ENCODE peak calls at places on chromosomes 13 and 19, in ten cellular contexts. One of them, this sample, is unnamed.

GRCh38 chr19:47158367-47158791 is 27.7 kb downstream of the SAE1 start:
- DNase-seq in MCF 10A: peak; percentile 54
- DNase-seq in HEK293T: no peak
- DNase-seq in stimulated activated CD8-positive, alpha-beta memory T cell treated with anti-CD3 and anti-CD28 coated beads, Interleukin-15, amount 100 ng/mL, for 24 hours: no peak
- DNase-seq in heart left ventricle: peak; percentile 18
- DNase-seq in Kasumi-1: no peak
- DNase-seq in activated T-cell treated with anti-CD3 and anti-CD28 coated beads, Interleukin-2, amount 50 U/mL, for 72 hours: no peak
- DNase-seq in brain microvascular endothelial cell: no peak
- DNase-seq in posterior vena cava: no peak
- DNase-seq in CD4-positive, alpha-beta T cell: no peak
- DNase-seq in this sample: no peak

GRCh38 chr13:102718746-102719145 is 23.9 kb upstream of the METTL21C start:
- DNase-seq in MCF 10A: no peak
- DNase-seq in HEK293T: no peak
- DNase-seq in stimulated activated CD8-positive, alpha-beta memory T cell treated with anti-CD3 and anti-CD28 coated beads, Interleukin-15, amount 100 ng/mL, for 24 hours: no peak
- DNase-seq in heart left ventricle: no peak
- DNase-seq in Kasumi-1: no peak
- DNase-seq in activated T-cell treated with anti-CD3 and anti-CD28 coated beads, Interleukin-2, amount 50 U/mL, for 72 hours: no peak
- DNase-seq in brain microvascular endothelial cell: no peak
- DNase-seq in posterior vena cava: no peak
- DNase-seq in CD4-positive, alpha-beta T cell: no peak
- DNase-seq in this sample: no peak

GRCh38 chr13:45718063-45718462 is 15.9 kb downstream of the CBY2 start:
- DNase-seq in MCF 10A: peak; percentile 49
- DNase-seq in HEK293T: peak; percentile 49
- DNase-seq in stimulated activated CD8-positive, alpha-beta memory T cell treated with anti-CD3 and anti-CD28 coated beads, Interleukin-15, amount 100 ng/mL, for 24 hours: no peak
- DNase-seq in heart left ventricle: no peak
- DNase-seq in Kasumi-1: peak; percentile 51
- DNase-seq in activated T-cell treated with anti-CD3 and anti-CD28 coated beads, Interleukin-2, amount 50 U/mL, for 72 hours: no peak
- DNase-seq in brain microvascular endothelial cell: peak; percentile 1
- DNase-seq in posterior vena cava: no peak
- DNase-seq in CD4-positive, alpha-beta T cell: no peak
- DNase-seq in this sample: no peak

GRCh38 chr19:46579286-46579944 is 21.7 kb upstream of the CALM3 start:
- DNase-seq in MCF 10A: no peak
- DNase-seq in HEK293T: no peak
- DNase-seq in stimulated activated CD8-positive, alpha-beta memory T cell treated with anti-CD3 and anti-CD28 coated beads, Interleukin-15, amount 100 ng/mL, for 24 hours: no peak
- DNase-seq in heart left ventricle: no peak
- DNase-seq in Kasumi-1: peak; percentile 11
- DNase-seq in activated T-cell treated with anti-CD3 and anti-CD28 coated beads, Interleukin-2, amount 50 U/mL, for 72 hours: peak; percentile 57
- DNase-seq in brain microvascular endothelial cell: no peak
- DNase-seq in posterior vena cava: no peak
- DNase-seq in CD4-positive, alpha-beta T cell: no peak
- DNase-seq in this sample: peak; percentile 17

GRCh38 chr13:98778749-98779148 is 26.3 kb upstream of the SLC15A1 start:
- DNase-seq in MCF 10A: peak; percentile 36
- DNase-seq in HEK293T: no peak
- DNase-seq in stimulated activated CD8-positive, alpha-beta memory T cell treated with anti-CD3 and anti-CD28 coated beads, Interleukin-15, amount 100 ng/mL, for 24 hours: no peak
- DNase-seq in heart left ventricle: no peak
- DNase-seq in Kasumi-1: no peak
- DNase-seq in activated T-cell treated with anti-CD3 and anti-CD28 coated beads, Interleukin-2, amount 50 U/mL, for 72 hours: no peak
- DNase-seq in brain microvascular endothelial cell: peak; percentile 72
- DNase-seq in posterior vena cava: no peak
- DNase-seq in CD4-positive, alpha-beta T cell: no peak
- DNase-seq in this sample: no peak

GRCh38 chr13:33351324-33351723 is 65.8 kb upstream of the STARD13 start:
- DNase-seq in MCF 10A: no peak
- DNase-seq in HEK293T: peak; percentile 14
- DNase-seq in stimulated activated CD8-positive, alpha-beta memory T cell treated with anti-CD3 and anti-CD28 coated beads, Interleukin-15, amount 100 ng/mL, for 24 hours: no peak
- DNase-seq in heart left ventricle: no peak
- DNase-seq in Kasumi-1: peak; percentile 23
- DNase-seq in activated T-cell treated with anti-CD3 and anti-CD28 coated beads, Interleukin-2, amount 50 U/mL, for 72 hours: no peak
- DNase-seq in brain microvascular endothelial cell: peak; percentile 62
- DNase-seq in posterior vena cava: no peak
- DNase-seq in CD4-positive, alpha-beta T cell: no peak
- DNase-seq in this sample: no peak

GRCh38 chr19:54172764-54173699 is at the start of gene TMC4:
- DNase-seq in MCF 10A: peak; percentile 76
- DNase-seq in HEK293T: no peak
- DNase-seq in stimulated activated CD8-positive, alpha-beta memory T cell treated with anti-CD3 and anti-CD28 coated beads, Interleukin-15, amount 100 ng/mL, for 24 hours: no peak
- DNase-seq in heart left ventricle: no peak
- DNase-seq in Kasumi-1: peak; percentile 10
- DNase-seq in activated T-cell treated with anti-CD3 and anti-CD28 coated beads, Interleukin-2, amount 50 U/mL, for 72 hours: no peak
- DNase-seq in brain microvascular endothelial cell: no peak
- DNase-seq in posterior vena cava: no peak
- DNase-seq in CD4-positive, alpha-beta T cell: no peak
- DNase-seq in this sample: no peak

GRCh38 chr19:6071103-6071485 is 39.2 kb downstream of the RFX2 start:
- DNase-seq in MCF 10A: peak; percentile 38
- DNase-seq in HEK293T: no peak
- DNase-seq in stimulated activated CD8-positive, alpha-beta memory T cell treated with anti-CD3 and anti-CD28 coated beads, Interleukin-15, amount 100 ng/mL, for 24 hours: no peak
- DNase-seq in heart left ventricle: peak; percentile 7
- DNase-seq in Kasumi-1: no peak
- DNase-seq in activated T-cell treated with anti-CD3 and anti-CD28 coated beads, Interleukin-2, amount 50 U/mL, for 72 hours: no peak
- DNase-seq in brain microvascular endothelial cell: no peak
- DNase-seq in posterior vena cava: peak; percentile 79
- DNase-seq in CD4-positive, alpha-beta T cell: no peak
- DNase-seq in this sample: no peak

GRCh38 chr13:27354379-27354778 is 70.0 kb upstream of the GTF3A start:
- DNase-seq in MCF 10A: no peak
- DNase-seq in HEK293T: no peak
- DNase-seq in stimulated activated CD8-positive, alpha-beta memory T cell treated with anti-CD3 and anti-CD28 coated beads, Interleukin-15, amount 100 ng/mL, for 24 hours: no peak
- DNase-seq in heart left ventricle: no peak
- DNase-seq in Kasumi-1: no peak
- DNase-seq in activated T-cell treated with anti-CD3 and anti-CD28 coated beads, Interleukin-2, amount 50 U/mL, for 72 hours: no peak
- DNase-seq in brain microvascular endothelial cell: peak; percentile 32
- DNase-seq in posterior vena cava: no peak
- DNase-seq in CD4-positive, alpha-beta T cell: no peak
- DNase-seq in this sample: no peak

GRCh38 chr13:90447735-90448103 is 899.8 kb upstream of the MIR17HG start:
- DNase-seq in MCF 10A: peak; percentile 22
- DNase-seq in HEK293T: no peak
- DNase-seq in stimulated activated CD8-positive, alpha-beta memory T cell treated with anti-CD3 and anti-CD28 coated beads, Interleukin-15, amount 100 ng/mL, for 24 hours: no peak
- DNase-seq in heart left ventricle: no peak
- DNase-seq in Kasumi-1: no peak
- DNase-seq in activated T-cell treated with anti-CD3 and anti-CD28 coated beads, Interleukin-2, amount 50 U/mL, for 72 hours: no peak
- DNase-seq in brain microvascular endothelial cell: peak; percentile 44
- DNase-seq in posterior vena cava: no peak
- DNase-seq in CD4-positive, alpha-beta T cell: no peak
- DNase-seq in this sample: no peak

GRCh38 chr13:22235950-22236290 is 565.0 kb downstream of the FGF9 start:
- DNase-seq in MCF 10A: no peak
- DNase-seq in HEK293T: no peak
- DNase-seq in stimulated activated CD8-positive, alpha-beta memory T cell treated with anti-CD3 and anti-CD28 coated beads, Interleukin-15, amount 100 ng/mL, for 24 hours: no peak
- DNase-seq in heart left ventricle: no peak
- DNase-seq in Kasumi-1: no peak
- DNase-seq in activated T-cell treated with anti-CD3 and anti-CD28 coated beads, Interleukin-2, amount 50 U/mL, for 72 hours: no peak
- DNase-seq in brain microvascular endothelial cell: no peak
- DNase-seq in posterior vena cava: no peak
- DNase-seq in CD4-positive, alpha-beta T cell: no peak
- DNase-seq in this sample: no peak

GRCh38 chr19:6186435-6186834 is 51.0 kb downstream of the ACSBG2 start:
- DNase-seq in MCF 10A: no peak
- DNase-seq in HEK293T: no peak
- DNase-seq in stimulated activated CD8-positive, alpha-beta memory T cell treated with anti-CD3 and anti-CD28 coated beads, Interleukin-15, amount 100 ng/mL, for 24 hours: no peak
- DNase-seq in heart left ventricle: no peak
- DNase-seq in Kasumi-1: no peak
- DNase-seq in activated T-cell treated with anti-CD3 and anti-CD28 coated beads, Interleukin-2, amount 50 U/mL, for 72 hours: no peak
- DNase-seq in brain microvascular endothelial cell: no peak
- DNase-seq in posterior vena cava: peak; percentile 78
- DNase-seq in CD4-positive, alpha-beta T cell: no peak
- DNase-seq in this sample: no peak

GRCh38 chr19:49335784-49336481 is 727 bp downstream of the CD37 start:
- DNase-seq in MCF 10A: no peak
- DNase-seq in HEK293T: no peak
- DNase-seq in stimulated activated CD8-positive, alpha-beta memory T cell treated with anti-CD3 and anti-CD28 coated beads, Interleukin-15, amount 100 ng/mL, for 24 hours: no peak
- DNase-seq in heart left ventricle: peak; percentile 3
- DNase-seq in Kasumi-1: no peak
- DNase-seq in activated T-cell treated with anti-CD3 and anti-CD28 coated beads, Interleukin-2, amount 50 U/mL, for 72 hours: peak; percentile 29
- DNase-seq in brain microvascular endothelial cell: no peak
- DNase-seq in posterior vena cava: no peak
- DNase-seq in CD4-positive, alpha-beta T cell: no peak
- DNase-seq in this sample: peak; percentile 35

GRCh38 chr19:47419789-47420188 is 462 bp upstream of the MEIS3 start:
- DNase-seq in MCF 10A: no peak
- DNase-seq in HEK293T: no peak
- DNase-seq in stimulated activated CD8-positive, alpha-beta memory T cell treated with anti-CD3 and anti-CD28 coated beads, Interleukin-15, amount 100 ng/mL, for 24 hours: no peak
- DNase-seq in heart left ventricle: no peak
- DNase-seq in Kasumi-1: no peak
- DNase-seq in activated T-cell treated with anti-CD3 and anti-CD28 coated beads, Interleukin-2, amount 50 U/mL, for 72 hours: no peak
- DNase-seq in brain microvascular endothelial cell: no peak
- DNase-seq in posterior vena cava: no peak
- DNase-seq in CD4-positive, alpha-beta T cell: no peak
- DNase-seq in this sample: no peak

GRCh38 chr13:44385401-44385800 is 11.8 kb downstream of the SERP2 start:
- DNase-seq in MCF 10A: no peak
- DNase-seq in HEK293T: no peak
- DNase-seq in stimulated activated CD8-positive, alpha-beta memory T cell treated with anti-CD3 and anti-CD28 coated beads, Interleukin-15, amount 100 ng/mL, for 24 hours: no peak
- DNase-seq in heart left ventricle: no peak
- DNase-seq in Kasumi-1: no peak
- DNase-seq in activated T-cell treated with anti-CD3 and anti-CD28 coated beads, Interleukin-2, amount 50 U/mL, for 72 hours: no peak
- DNase-seq in brain microvascular endothelial cell: no peak
- DNase-seq in posterior vena cava: no peak
- DNase-seq in CD4-positive, alpha-beta T cell: no peak
- DNase-seq in this sample: no peak

GRCh38 chr13:42883142-42883541 is 101.8 kb downstream of the FAM216B start:
- DNase-seq in MCF 10A: no peak
- DNase-seq in HEK293T: no peak
- DNase-seq in stimulated activated CD8-positive, alpha-beta memory T cell treated with anti-CD3 and anti-CD28 coated beads, Interleukin-15, amount 100 ng/mL, for 24 hours: no peak
- DNase-seq in heart left ventricle: no peak
- DNase-seq in Kasumi-1: no peak
- DNase-seq in activated T-cell treated with anti-CD3 and anti-CD28 coated beads, Interleukin-2, amount 50 U/mL, for 72 hours: no peak
- DNase-seq in brain microvascular endothelial cell: peak; percentile 22
- DNase-seq in posterior vena cava: no peak
- DNase-seq in CD4-positive, alpha-beta T cell: no peak
- DNase-seq in this sample: no peak

GRCh38 chr19:30906871-30907270 is 442.4 kb downstream of the TSHZ3 start:
- DNase-seq in MCF 10A: no peak
- DNase-seq in HEK293T: no peak
- DNase-seq in stimulated activated CD8-positive, alpha-beta memory T cell treated with anti-CD3 and anti-CD28 coated beads, Interleukin-15, amount 100 ng/mL, for 24 hours: no peak
- DNase-seq in heart left ventricle: no peak
- DNase-seq in Kasumi-1: no peak
- DNase-seq in activated T-cell treated with anti-CD3 and anti-CD28 coated beads, Interleukin-2, amount 50 U/mL, for 72 hours: no peak
- DNase-seq in brain microvascular endothelial cell: no peak
- DNase-seq in posterior vena cava: no peak
- DNase-seq in CD4-positive, alpha-beta T cell: no peak
- DNase-seq in this sample: no peak

GRCh38 chr19:10602330-10603083 is 15.4 kb upstream of the AP1M2 start:
- DNase-seq in MCF 10A: peak; percentile 75
- DNase-seq in HEK293T: peak; percentile 97
- DNase-seq in stimulated activated CD8-positive, alpha-beta memory T cell treated with anti-CD3 and anti-CD28 coated beads, Interleukin-15, amount 100 ng/mL, for 24 hours: peak; percentile 87
- DNase-seq in heart left ventricle: peak; percentile 89
- DNase-seq in Kasumi-1: peak; percentile 69
- DNase-seq in activated T-cell treated with anti-CD3 and anti-CD28 coated beads, Interleukin-2, amount 50 U/mL, for 72 hours: peak; percentile 91
- DNase-seq in brain microvascular endothelial cell: peak; percentile 62
- DNase-seq in posterior vena cava: peak; percentile 93
- DNase-seq in CD4-positive, alpha-beta T cell: peak; percentile 79
- DNase-seq in this sample: peak; percentile 81

GRCh38 chr13:32174366-32174765 is 140.8 kb downstream of the ZAR1L start:
- DNase-seq in MCF 10A: no peak
- DNase-seq in HEK293T: no peak
- DNase-seq in stimulated activated CD8-positive, alpha-beta memory T cell treated with anti-CD3 and anti-CD28 coated beads, Interleukin-15, amount 100 ng/mL, for 24 hours: no peak
- DNase-seq in heart left ventricle: no peak
- DNase-seq in Kasumi-1: no peak
- DNase-seq in activated T-cell treated with anti-CD3 and anti-CD28 coated beads, Interleukin-2, amount 50 U/mL, for 72 hours: no peak
- DNase-seq in brain microvascular endothelial cell: no peak
- DNase-seq in posterior vena cava: no peak
- DNase-seq in CD4-positive, alpha-beta T cell: no peak
- DNase-seq in this sample: no peak

GRCh38 chr19:34364830-34365462 is at the start of gene GPI:
- DNase-seq in MCF 10A: peak; percentile 62
- DNase-seq in HEK293T: peak; percentile 51
- DNase-seq in stimulated activated CD8-positive, alpha-beta memory T cell treated with anti-CD3 and anti-CD28 coated beads, Interleukin-15, amount 100 ng/mL, for 24 hours: peak; percentile 57
- DNase-seq in heart left ventricle: peak; percentile 75
- DNase-seq in Kasumi-1: peak; percentile 58
- DNase-seq in activated T-cell treated with anti-CD3 and anti-CD28 coated beads, Interleukin-2, amount 50 U/mL, for 72 hours: peak; percentile 81
- DNase-seq in brain microvascular endothelial cell: no peak
- DNase-seq in posterior vena cava: peak; percentile 86
- DNase-seq in CD4-positive, alpha-beta T cell: peak; percentile 32
- DNase-seq in this sample: peak; percentile 58

GRCh38 chr13:111187879-111188643 is 73.0 kb downstream of the ARHGEF7 start:
- DNase-seq in MCF 10A: peak; percentile 63
- DNase-seq in HEK293T: no peak
- DNase-seq in stimulated activated CD8-positive, alpha-beta memory T cell treated with anti-CD3 and anti-CD28 coated beads, Interleukin-15, amount 100 ng/mL, for 24 hours: no peak
- DNase-seq in heart left ventricle: no peak
- DNase-seq in Kasumi-1: no peak
- DNase-seq in activated T-cell treated with anti-CD3 and anti-CD28 coated beads, Interleukin-2, amount 50 U/mL, for 72 hours: no peak
- DNase-seq in brain microvascular endothelial cell: no peak
- DNase-seq in posterior vena cava: no peak
- DNase-seq in CD4-positive, alpha-beta T cell: no peak
- DNase-seq in this sample: no peak

GRCh38 chr13:74444161-74444571 is 310.0 kb upstream of the KLF12 start:
- DNase-seq in MCF 10A: peak; percentile 84
- DNase-seq in HEK293T: no peak
- DNase-seq in stimulated activated CD8-positive, alpha-beta memory T cell treated with anti-CD3 and anti-CD28 coated beads, Interleukin-15, amount 100 ng/mL, for 24 hours: no peak
- DNase-seq in heart left ventricle: no peak
- DNase-seq in Kasumi-1: no peak
- DNase-seq in activated T-cell treated with anti-CD3 and anti-CD28 coated beads, Interleukin-2, amount 50 U/mL, for 72 hours: no peak
- DNase-seq in brain microvascular endothelial cell: no peak
- DNase-seq in posterior vena cava: no peak
- DNase-seq in CD4-positive, alpha-beta T cell: no peak
- DNase-seq in this sample: no peak

This sample was measured in immature natural killer cell.